ENCODE peak calls at places on chromosome 13, in eight cellular contexts. One of them, this sample, is unnamed.
A peak's percentile ranks its signal among the peaks of the same experiment; 100 is the strongest.

GRCh38 chr13:20475927-20476691 is 49.5 kb downstream of the CRYL1 start:
- DNase-seq in T-cell: peak; percentile 70
- DNase-seq in omental fat pad: no peak
- DNase-seq in NCI-H1694 treated with DMSO at 0.1 percent for 48 hours: no peak
- DNase-seq in uterus: no peak
- DNase-seq in activated naive CD8-positive, alpha-beta T cell treated with anti-CD3 and anti-CD28 coated beads, Interleukin-2, amount 10 ng/mL, durations not matched to agents 7 days and 5 days: peak; percentile 69
- DNase-seq in aorta: no peak
- DNase-seq in naive thymus-derived CD8-positive, alpha-beta T cell: peak; percentile 88
- DNase-seq in this sample: peak; percentile 70

GRCh38 chr13:29849071-29849541 is 1.3 kb downstream of the UBL3 start:
- DNase-seq in uterus: no peak
- DNase-seq in activated naive CD8-positive, alpha-beta T cell treated with anti-CD3 and anti-CD28 coated beads, Interleukin-2, amount 10 ng/mL, durations not matched to agents 7 days and 5 days: no peak
- DNase-seq in aorta: peak; percentile 53
- DNase-seq in omental fat pad: no peak
- DNase-seq in naive thymus-derived CD8-positive, alpha-beta T cell: no peak
- DNase-seq in T-cell: peak; percentile 5
- DNase-seq in NCI-H1694 treated with DMSO at 0.1 percent for 48 hours: no peak
- DNase-seq in this sample: peak; percentile 47

GRCh38 chr13:99590519-99591011 is 89.3 kb downstream of the TM9SF2 start:
- DNase-seq in naive thymus-derived CD8-positive, alpha-beta T cell: no peak
- DNase-seq in aorta: no peak
- DNase-seq in NCI-H1694 treated with DMSO at 0.1 percent for 48 hours: no peak
- DNase-seq in T-cell: no peak
- DNase-seq in uterus: no peak
- DNase-seq in activated naive CD8-positive, alpha-beta T cell treated with anti-CD3 and anti-CD28 coated beads, Interleukin-2, amount 10 ng/mL, durations not matched to agents 7 days and 5 days: no peak
- DNase-seq in omental fat pad: no peak
- DNase-seq in this sample: no peak

GRCh38 chr13:73900591-73900990 is 233.6 kb downstream of the KLF12 start:
- DNase-seq in naive thymus-derived CD8-positive, alpha-beta T cell: no peak
- DNase-seq in T-cell: no peak
- DNase-seq in aorta: no peak
- DNase-seq in NCI-H1694 treated with DMSO at 0.1 percent for 48 hours: no peak
- DNase-seq in omental fat pad: no peak
- DNase-seq in uterus: no peak
- DNase-seq in activated naive CD8-positive, alpha-beta T cell treated with anti-CD3 and anti-CD28 coated beads, Interleukin-2, amount 10 ng/mL, durations not matched to agents 7 days and 5 days: no peak
- DNase-seq in this sample: no peak

GRCh38 chr13:40028446-40028845 is 373.0 kb downstream of the COG6 start:
- DNase-seq in aorta: no peak
- DNase-seq in NCI-H1694 treated with DMSO at 0.1 percent for 48 hours: no peak
- DNase-seq in uterus: no peak
- DNase-seq in T-cell: no peak
- DNase-seq in naive thymus-derived CD8-positive, alpha-beta T cell: no peak
- DNase-seq in omental fat pad: no peak
- DNase-seq in activated naive CD8-positive, alpha-beta T cell treated with anti-CD3 and anti-CD28 coated beads, Interleukin-2, amount 10 ng/mL, durations not matched to agents 7 days and 5 days: no peak
- DNase-seq in this sample: no peak

GRCh38 chr13:100789481-100789880 is 114.9 kb upstream of the TMTC4 start:
- DNase-seq in aorta: no peak
- DNase-seq in T-cell: no peak
- DNase-seq in uterus: no peak
- DNase-seq in activated naive CD8-positive, alpha-beta T cell treated with anti-CD3 and anti-CD28 coated beads, Interleukin-2, amount 10 ng/mL, durations not matched to agents 7 days and 5 days: no peak
- DNase-seq in omental fat pad: no peak
- DNase-seq in NCI-H1694 treated with DMSO at 0.1 percent for 48 hours: peak; percentile 37
- DNase-seq in naive thymus-derived CD8-positive, alpha-beta T cell: no peak
- DNase-seq in this sample: no peak

GRCh38 chr13:44231786-44232516 is 141.7 kb upstream of the SERP2 start:
- DNase-seq in uterus: peak; percentile 83
- DNase-seq in aorta: peak; percentile 57
- DNase-seq in activated naive CD8-positive, alpha-beta T cell treated with anti-CD3 and anti-CD28 coated beads, Interleukin-2, amount 10 ng/mL, durations not matched to agents 7 days and 5 days: no peak
- DNase-seq in omental fat pad: peak; percentile 48
- DNase-seq in T-cell: no peak
- DNase-seq in naive thymus-derived CD8-positive, alpha-beta T cell: no peak
- DNase-seq in NCI-H1694 treated with DMSO at 0.1 percent for 48 hours: no peak
- DNase-seq in this sample: no peak

GRCh38 chr13:93724187-93724586 is 497.6 kb downstream of the GPC6 start:
- DNase-seq in omental fat pad: no peak
- DNase-seq in uterus: no peak
- DNase-seq in T-cell: no peak
- DNase-seq in naive thymus-derived CD8-positive, alpha-beta T cell: no peak
- DNase-seq in activated naive CD8-positive, alpha-beta T cell treated with anti-CD3 and anti-CD28 coated beads, Interleukin-2, amount 10 ng/mL, durations not matched to agents 7 days and 5 days: no peak
- DNase-seq in aorta: no peak
- DNase-seq in NCI-H1694 treated with DMSO at 0.1 percent for 48 hours: no peak
- DNase-seq in this sample: no peak

GRCh38 chr13:65275838-65276630 is 1954.1 kb downstream of the PCDH9 start:
- DNase-seq in T-cell: no peak
- DNase-seq in activated naive CD8-positive, alpha-beta T cell treated with anti-CD3 and anti-CD28 coated beads, Interleukin-2, amount 10 ng/mL, durations not matched to agents 7 days and 5 days: no peak
- DNase-seq in omental fat pad: no peak
- DNase-seq in naive thymus-derived CD8-positive, alpha-beta T cell: no peak
- DNase-seq in uterus: no peak
- DNase-seq in NCI-H1694 treated with DMSO at 0.1 percent for 48 hours: no peak
- DNase-seq in aorta: no peak
- DNase-seq in this sample: no peak

GRCh38 chr13:41352935-41353801 is 42.1 kb downstream of the NAA16 start:
- DNase-seq in T-cell: peak; percentile 44
- DNase-seq in naive thymus-derived CD8-positive, alpha-beta T cell: peak; percentile 69
- DNase-seq in activated naive CD8-positive, alpha-beta T cell treated with anti-CD3 and anti-CD28 coated beads, Interleukin-2, amount 10 ng/mL, durations not matched to agents 7 days and 5 days: no peak
- DNase-seq in uterus: no peak
- DNase-seq in aorta: no peak
- DNase-seq in omental fat pad: no peak
- DNase-seq in NCI-H1694 treated with DMSO at 0.1 percent for 48 hours: peak; percentile 23
- DNase-seq in this sample: peak; percentile 51

GRCh38 chr13:93727301-93728141 is 500.9 kb downstream of the GPC6 start:
- DNase-seq in naive thymus-derived CD8-positive, alpha-beta T cell: no peak
- DNase-seq in aorta: no peak
- DNase-seq in uterus: no peak
- DNase-seq in NCI-H1694 treated with DMSO at 0.1 percent for 48 hours: no peak
- DNase-seq in activated naive CD8-positive, alpha-beta T cell treated with anti-CD3 and anti-CD28 coated beads, Interleukin-2, amount 10 ng/mL, durations not matched to agents 7 days and 5 days: no peak
- DNase-seq in T-cell: no peak
- DNase-seq in omental fat pad: no peak
- DNase-seq in this sample: no peak

GRCh38 chr13:60386250-60386649 is 10.8 kb upstream of the TDRD3 start:
- DNase-seq in naive thymus-derived CD8-positive, alpha-beta T cell: no peak
- DNase-seq in T-cell: no peak
- DNase-seq in aorta: no peak
- DNase-seq in uterus: no peak
- DNase-seq in NCI-H1694 treated with DMSO at 0.1 percent for 48 hours: no peak
- DNase-seq in omental fat pad: no peak
- DNase-seq in activated naive CD8-positive, alpha-beta T cell treated with anti-CD3 and anti-CD28 coated beads, Interleukin-2, amount 10 ng/mL, durations not matched to agents 7 days and 5 days: no peak
- DNase-seq in this sample: no peak

GRCh38 chr13:41995946-41996345 is 35.0 kb upstream of the VWA8 start:
- DNase-seq in T-cell: no peak
- DNase-seq in aorta: no peak
- DNase-seq in activated naive CD8-positive, alpha-beta T cell treated with anti-CD3 and anti-CD28 coated beads, Interleukin-2, amount 10 ng/mL, durations not matched to agents 7 days and 5 days: peak; percentile 32
- DNase-seq in uterus: no peak
- DNase-seq in NCI-H1694 treated with DMSO at 0.1 percent for 48 hours: no peak
- DNase-seq in omental fat pad: no peak
- DNase-seq in naive thymus-derived CD8-positive, alpha-beta T cell: no peak
- DNase-seq in this sample: no peak

GRCh38 chr13:37602743-37603381 is 4.3 kb upstream of the POSTN start:
- DNase-seq in activated naive CD8-positive, alpha-beta T cell treated with anti-CD3 and anti-CD28 coated beads, Interleukin-2, amount 10 ng/mL, durations not matched to agents 7 days and 5 days: no peak
- DNase-seq in NCI-H1694 treated with DMSO at 0.1 percent for 48 hours: peak; percentile 51
- DNase-seq in T-cell: no peak
- DNase-seq in naive thymus-derived CD8-positive, alpha-beta T cell: no peak
- DNase-seq in omental fat pad: no peak
- DNase-seq in aorta: no peak
- DNase-seq in uterus: no peak
- DNase-seq in this sample: no peak

GRCh38 chr13:64688893-64689677 is 2541.1 kb downstream of the PCDH9 start:
- DNase-seq in T-cell: no peak
- DNase-seq in aorta: no peak
- DNase-seq in naive thymus-derived CD8-positive, alpha-beta T cell: no peak
- DNase-seq in uterus: no peak
- DNase-seq in activated naive CD8-positive, alpha-beta T cell treated with anti-CD3 and anti-CD28 coated beads, Interleukin-2, amount 10 ng/mL, durations not matched to agents 7 days and 5 days: no peak
- DNase-seq in NCI-H1694 treated with DMSO at 0.1 percent for 48 hours: no peak
- DNase-seq in omental fat pad: no peak
- DNase-seq in this sample: no peak

GRCh38 chr13:43784491-43784890 is 2.3 kb downstream of the ENOX1 start:
- DNase-seq in omental fat pad: no peak
- DNase-seq in T-cell: no peak
- DNase-seq in aorta: no peak
- DNase-seq in naive thymus-derived CD8-positive, alpha-beta T cell: no peak
- DNase-seq in NCI-H1694 treated with DMSO at 0.1 percent for 48 hours: no peak
- DNase-seq in uterus: no peak
- DNase-seq in activated naive CD8-positive, alpha-beta T cell treated with anti-CD3 and anti-CD28 coated beads, Interleukin-2, amount 10 ng/mL, durations not matched to agents 7 days and 5 days: no peak
- DNase-seq in this sample: no peak

GRCh38 chr13:74290324-74290773 is 156.1 kb upstream of the KLF12 start:
- DNase-seq in NCI-H1694 treated with DMSO at 0.1 percent for 48 hours: no peak
- DNase-seq in uterus: peak; percentile 40
- DNase-seq in activated naive CD8-positive, alpha-beta T cell treated with anti-CD3 and anti-CD28 coated beads, Interleukin-2, amount 10 ng/mL, durations not matched to agents 7 days and 5 days: no peak
- DNase-seq in T-cell: peak; percentile 28
- DNase-seq in naive thymus-derived CD8-positive, alpha-beta T cell: peak; percentile 80
- DNase-seq in omental fat pad: no peak
- DNase-seq in aorta: no peak
- DNase-seq in this sample: peak; percentile 58

GRCh38 chr13:37241786-37242185 is 136.3 kb upstream of the CSNK1A1L start:
- DNase-seq in NCI-H1694 treated with DMSO at 0.1 percent for 48 hours: no peak
- DNase-seq in uterus: no peak
- DNase-seq in aorta: no peak
- DNase-seq in T-cell: no peak
- DNase-seq in naive thymus-derived CD8-positive, alpha-beta T cell: no peak
- DNase-seq in omental fat pad: no peak
- DNase-seq in activated naive CD8-positive, alpha-beta T cell treated with anti-CD3 and anti-CD28 coated beads, Interleukin-2, amount 10 ng/mL, durations not matched to agents 7 days and 5 days: no peak
- DNase-seq in this sample: no peak

GRCh38 chr13:48156466-48156865 is 61.6 kb upstream of the MED4 start:
- DNase-seq in T-cell: peak; percentile 76
- DNase-seq in uterus: no peak
- DNase-seq in aorta: peak; percentile 66
- DNase-seq in activated naive CD8-positive, alpha-beta T cell treated with anti-CD3 and anti-CD28 coated beads, Interleukin-2, amount 10 ng/mL, durations not matched to agents 7 days and 5 days: peak; percentile 74
- DNase-seq in NCI-H1694 treated with DMSO at 0.1 percent for 48 hours: no peak
- DNase-seq in naive thymus-derived CD8-positive, alpha-beta T cell: peak; percentile 93
- DNase-seq in omental fat pad: no peak
- DNase-seq in this sample: peak; percentile 30

GRCh38 chr13:76210262-76210661 is 574.1 kb downstream of the LMO7 start:
- DNase-seq in uterus: no peak
- DNase-seq in NCI-H1694 treated with DMSO at 0.1 percent for 48 hours: no peak
- DNase-seq in omental fat pad: no peak
- DNase-seq in activated naive CD8-positive, alpha-beta T cell treated with anti-CD3 and anti-CD28 coated beads, Interleukin-2, amount 10 ng/mL, durations not matched to agents 7 days and 5 days: no peak
- DNase-seq in T-cell: no peak
- DNase-seq in naive thymus-derived CD8-positive, alpha-beta T cell: no peak
- DNase-seq in aorta: no peak
- DNase-seq in this sample: no peak

GRCh38 chr13:80050252-80050651 is 290.7 kb downstream of the SPRY2 start:
- DNase-seq in T-cell: no peak
- DNase-seq in naive thymus-derived CD8-positive, alpha-beta T cell: no peak
- DNase-seq in omental fat pad: no peak
- DNase-seq in aorta: no peak
- DNase-seq in activated naive CD8-positive, alpha-beta T cell treated with anti-CD3 and anti-CD28 coated beads, Interleukin-2, amount 10 ng/mL, durations not matched to agents 7 days and 5 days: no peak
- DNase-seq in uterus: no peak
- DNase-seq in NCI-H1694 treated with DMSO at 0.1 percent for 48 hours: no peak
- DNase-seq in this sample: no peak

This sample was measured in immature natural killer cell.